ENCODE peak calls at places on chromosomes 3 and 15, in ten cellular contexts. One of them, this sample, is unnamed.

GRCh38 chr15:47432831-47433230 is 284.5 kb upstream of the SEMA6D start:
- DNase-seq in AG08396: no peak
- DNase-seq in GM12892: no peak
- DNase-seq in head of caudate nucleus: no peak
- DNase-seq in BJ: peak
- DNase-seq in renal cortical epithelial cell: no peak
- DNase-seq in KBM-7: no peak
- DNase-seq in CD8-positive, alpha-beta memory T cell: no peak
- DNase-seq in stimulated activated CD4-positive, alpha-beta T cell treated with anti-CD3 and anti-CD28 coated beads, Interleukin-1b, Interleukin-23, amount 100 ng/mL, for 1 hour: no peak
- DNase-seq in islet precursor cell: no peak
- DNase-seq in this sample: no peak

GRCh38 chr3:138456961-138457862 is 22.8 kb downstream of the ESYT3 start:
- DNase-seq in islet precursor cell: peak
- DNase-seq in CD8-positive, alpha-beta memory T cell: no peak
- DNase-seq in KBM-7: no peak
- DNase-seq in stimulated activated CD4-positive, alpha-beta T cell treated with anti-CD3 and anti-CD28 coated beads, Interleukin-1b, Interleukin-23, amount 100 ng/mL, for 1 hour: no peak
- DNase-seq in GM12892: no peak
- DNase-seq in AG08396: no peak
- DNase-seq in renal cortical epithelial cell: no peak
- DNase-seq in head of caudate nucleus: peak
- DNase-seq in BJ: no peak
- DNase-seq in this sample: no peak

GRCh38 chr3:61847784-61848462 is 286.6 kb downstream of the PTPRG start:
- DNase-seq in AG08396: no peak
- DNase-seq in GM12892: no peak
- DNase-seq in islet precursor cell: peak
- DNase-seq in stimulated activated CD4-positive, alpha-beta T cell treated with anti-CD3 and anti-CD28 coated beads, Interleukin-1b, Interleukin-23, amount 100 ng/mL, for 1 hour: no peak
- DNase-seq in head of caudate nucleus: no peak
- DNase-seq in CD8-positive, alpha-beta memory T cell: no peak
- DNase-seq in KBM-7: no peak
- DNase-seq in renal cortical epithelial cell: peak
- DNase-seq in BJ: no peak
- DNase-seq in this sample: no peak

GRCh38 chr15:39549912-39550311 is 31.0 kb upstream of the THBS1 start:
- DNase-seq in islet precursor cell: no peak
- DNase-seq in CD8-positive, alpha-beta memory T cell: no peak
- DNase-seq in renal cortical epithelial cell: no peak
- DNase-seq in KBM-7: no peak
- DNase-seq in head of caudate nucleus: no peak
- DNase-seq in GM12892: no peak
- DNase-seq in AG08396: no peak
- DNase-seq in BJ: no peak
- DNase-seq in stimulated activated CD4-positive, alpha-beta T cell treated with anti-CD3 and anti-CD28 coated beads, Interleukin-1b, Interleukin-23, amount 100 ng/mL, for 1 hour: no peak
- DNase-seq in this sample: no peak

GRCh38 chr3:128052831-128053419 is 688 bp downstream of the SEC61A1 start:
- DNase-seq in AG08396: no peak
- DNase-seq in KBM-7: peak
- DNase-seq in islet precursor cell: no peak
- DNase-seq in BJ: no peak
- DNase-seq in stimulated activated CD4-positive, alpha-beta T cell treated with anti-CD3 and anti-CD28 coated beads, Interleukin-1b, Interleukin-23, amount 100 ng/mL, for 1 hour: no peak
- DNase-seq in GM12892: no peak
- DNase-seq in renal cortical epithelial cell: no peak
- DNase-seq in head of caudate nucleus: no peak
- DNase-seq in CD8-positive, alpha-beta memory T cell: no peak
- DNase-seq in this sample: no peak

GRCh38 chr15:94970096-94970495 is 738.7 kb downstream of the MCTP2 start:
- DNase-seq in GM12892: no peak
- DNase-seq in head of caudate nucleus: no peak
- DNase-seq in AG08396: no peak
- DNase-seq in stimulated activated CD4-positive, alpha-beta T cell treated with anti-CD3 and anti-CD28 coated beads, Interleukin-1b, Interleukin-23, amount 100 ng/mL, for 1 hour: no peak
- DNase-seq in CD8-positive, alpha-beta memory T cell: no peak
- DNase-seq in KBM-7: no peak
- DNase-seq in islet precursor cell: no peak
- DNase-seq in BJ: no peak
- DNase-seq in renal cortical epithelial cell: no peak
- DNase-seq in this sample: no peak

GRCh38 chr3:160225181-160226025 is at the start of gene C3orf80:
- DNase-seq in head of caudate nucleus: peak
- DNase-seq in AG08396: peak
- DNase-seq in stimulated activated CD4-positive, alpha-beta T cell treated with anti-CD3 and anti-CD28 coated beads, Interleukin-1b, Interleukin-23, amount 100 ng/mL, for 1 hour: no peak
- DNase-seq in islet precursor cell: peak
- DNase-seq in CD8-positive, alpha-beta memory T cell: peak
- DNase-seq in GM12892: peak
- DNase-seq in renal cortical epithelial cell: no peak
- DNase-seq in KBM-7: peak
- DNase-seq in BJ: no peak
- DNase-seq in this sample: no peak

GRCh38 chr15:60795889-60796288 is 316.9 kb upstream of the ICE2 start:
- DNase-seq in GM12892: peak
- DNase-seq in islet precursor cell: peak
- DNase-seq in KBM-7: no peak
- DNase-seq in stimulated activated CD4-positive, alpha-beta T cell treated with anti-CD3 and anti-CD28 coated beads, Interleukin-1b, Interleukin-23, amount 100 ng/mL, for 1 hour: no peak
- DNase-seq in AG08396: no peak
- DNase-seq in head of caudate nucleus: no peak
- DNase-seq in CD8-positive, alpha-beta memory T cell: no peak
- DNase-seq in renal cortical epithelial cell: no peak
- DNase-seq in BJ: no peak
- DNase-seq in this sample: no peak

GRCh38 chr3:46293991-46294833 is 52.0 kb downstream of the CCR3 start:
- DNase-seq in head of caudate nucleus: no peak
- DNase-seq in KBM-7: no peak
- DNase-seq in GM12892: no peak
- DNase-seq in stimulated activated CD4-positive, alpha-beta T cell treated with anti-CD3 and anti-CD28 coated beads, Interleukin-1b, Interleukin-23, amount 100 ng/mL, for 1 hour: peak
- DNase-seq in islet precursor cell: no peak
- DNase-seq in renal cortical epithelial cell: no peak
- DNase-seq in AG08396: no peak
- DNase-seq in CD8-positive, alpha-beta memory T cell: no peak
- DNase-seq in BJ: no peak
- DNase-seq in this sample: no peak

GRCh38 chr3:107942244-107942643 is 148.6 kb downstream of the CD47 start:
- DNase-seq in head of caudate nucleus: no peak
- DNase-seq in KBM-7: no peak
- DNase-seq in renal cortical epithelial cell: no peak
- DNase-seq in BJ: no peak
- DNase-seq in stimulated activated CD4-positive, alpha-beta T cell treated with anti-CD3 and anti-CD28 coated beads, Interleukin-1b, Interleukin-23, amount 100 ng/mL, for 1 hour: no peak
- DNase-seq in islet precursor cell: peak
- DNase-seq in CD8-positive, alpha-beta memory T cell: no peak
- DNase-seq in GM12892: no peak
- DNase-seq in AG08396: no peak
- DNase-seq in this sample: no peak

GRCh38 chr3:34275811-34276210 is 477.4 kb downstream of the PDCD6IP start:
- DNase-seq in islet precursor cell: no peak
- DNase-seq in renal cortical epithelial cell: no peak
- DNase-seq in BJ: no peak
- DNase-seq in AG08396: no peak
- DNase-seq in GM12892: no peak
- DNase-seq in KBM-7: no peak
- DNase-seq in CD8-positive, alpha-beta memory T cell: no peak
- DNase-seq in head of caudate nucleus: no peak
- DNase-seq in stimulated activated CD4-positive, alpha-beta T cell treated with anti-CD3 and anti-CD28 coated beads, Interleukin-1b, Interleukin-23, amount 100 ng/mL, for 1 hour: no peak
- DNase-seq in this sample: no peak

GRCh38 chr15:83613716-83614115 is 40.2 kb upstream of the ADAMTSL3 start:
- DNase-seq in KBM-7: no peak
- DNase-seq in stimulated activated CD4-positive, alpha-beta T cell treated with anti-CD3 and anti-CD28 coated beads, Interleukin-1b, Interleukin-23, amount 100 ng/mL, for 1 hour: no peak
- DNase-seq in CD8-positive, alpha-beta memory T cell: no peak
- DNase-seq in renal cortical epithelial cell: peak
- DNase-seq in BJ: no peak
- DNase-seq in AG08396: no peak
- DNase-seq in head of caudate nucleus: no peak
- DNase-seq in islet precursor cell: no peak
- DNase-seq in GM12892: no peak
- DNase-seq in this sample: no peak

GRCh38 chr3:39839504-39839903 is 30.1 kb downstream of the MYRIP start:
- DNase-seq in BJ: no peak
- DNase-seq in islet precursor cell: no peak
- DNase-seq in head of caudate nucleus: no peak
- DNase-seq in stimulated activated CD4-positive, alpha-beta T cell treated with anti-CD3 and anti-CD28 coated beads, Interleukin-1b, Interleukin-23, amount 100 ng/mL, for 1 hour: no peak
- DNase-seq in renal cortical epithelial cell: no peak
- DNase-seq in GM12892: no peak
- DNase-seq in CD8-positive, alpha-beta memory T cell: no peak
- DNase-seq in KBM-7: no peak
- DNase-seq in AG08396: no peak
- DNase-seq in this sample: no peak

GRCh38 chr3:169348981-169349942 is 314.2 kb downstream of the MECOM start:
- DNase-seq in stimulated activated CD4-positive, alpha-beta T cell treated with anti-CD3 and anti-CD28 coated beads, Interleukin-1b, Interleukin-23, amount 100 ng/mL, for 1 hour: no peak
- DNase-seq in BJ: no peak
- DNase-seq in AG08396: peak
- DNase-seq in renal cortical epithelial cell: peak
- DNase-seq in GM12892: no peak
- DNase-seq in islet precursor cell: no peak
- DNase-seq in head of caudate nucleus: no peak
- DNase-seq in KBM-7: no peak
- DNase-seq in CD8-positive, alpha-beta memory T cell: no peak
- DNase-seq in this sample: no peak

GRCh38 chr3:17151598-17152373 is 267.0 kb downstream of the PLCL2 start:
- DNase-seq in head of caudate nucleus: peak
- DNase-seq in GM12892: peak
- DNase-seq in KBM-7: peak
- DNase-seq in CD8-positive, alpha-beta memory T cell: peak
- DNase-seq in BJ: no peak
- DNase-seq in islet precursor cell: no peak
- DNase-seq in AG08396: no peak
- DNase-seq in stimulated activated CD4-positive, alpha-beta T cell treated with anti-CD3 and anti-CD28 coated beads, Interleukin-1b, Interleukin-23, amount 100 ng/mL, for 1 hour: peak
- DNase-seq in renal cortical epithelial cell: peak
- DNase-seq in this sample: peak

GRCh38 chr3:29763115-29763514 is 482.2 kb downstream of the RBMS3 start:
- DNase-seq in stimulated activated CD4-positive, alpha-beta T cell treated with anti-CD3 and anti-CD28 coated beads, Interleukin-1b, Interleukin-23, amount 100 ng/mL, for 1 hour: no peak
- DNase-seq in CD8-positive, alpha-beta memory T cell: no peak
- DNase-seq in KBM-7: no peak
- DNase-seq in head of caudate nucleus: no peak
- DNase-seq in AG08396: no peak
- DNase-seq in BJ: no peak
- DNase-seq in GM12892: no peak
- DNase-seq in renal cortical epithelial cell: no peak
- DNase-seq in islet precursor cell: no peak
- DNase-seq in this sample: no peak

GRCh38 chr3:187490366-187490765 is 122.2 kb downstream of the RTP4 start:
- DNase-seq in AG08396: no peak
- DNase-seq in BJ: peak
- DNase-seq in islet precursor cell: no peak
- DNase-seq in head of caudate nucleus: no peak
- DNase-seq in GM12892: no peak
- DNase-seq in stimulated activated CD4-positive, alpha-beta T cell treated with anti-CD3 and anti-CD28 coated beads, Interleukin-1b, Interleukin-23, amount 100 ng/mL, for 1 hour: no peak
- DNase-seq in renal cortical epithelial cell: peak
- DNase-seq in KBM-7: no peak
- DNase-seq in CD8-positive, alpha-beta memory T cell: no peak
- DNase-seq in this sample: no peak

GRCh38 chr3:23820888-23821287 is 15.1 kb downstream of the UBE2E1 start:
- DNase-seq in head of caudate nucleus: no peak
- DNase-seq in GM12892: no peak
- DNase-seq in CD8-positive, alpha-beta memory T cell: no peak
- DNase-seq in renal cortical epithelial cell: no peak
- DNase-seq in islet precursor cell: no peak
- DNase-seq in KBM-7: no peak
- DNase-seq in stimulated activated CD4-positive, alpha-beta T cell treated with anti-CD3 and anti-CD28 coated beads, Interleukin-1b, Interleukin-23, amount 100 ng/mL, for 1 hour: no peak
- DNase-seq in BJ: no peak
- DNase-seq in AG08396: no peak
- DNase-seq in this sample: no peak

GRCh38 chr3:49025005-49025792 is 3.3 kb downstream of the NDUFAF3 start:
- DNase-seq in renal cortical epithelial cell: no peak
- DNase-seq in islet precursor cell: peak
- DNase-seq in BJ: no peak
- DNase-seq in AG08396: no peak
- DNase-seq in GM12892: no peak
- DNase-seq in head of caudate nucleus: no peak
- DNase-seq in stimulated activated CD4-positive, alpha-beta T cell treated with anti-CD3 and anti-CD28 coated beads, Interleukin-1b, Interleukin-23, amount 100 ng/mL, for 1 hour: no peak
- DNase-seq in CD8-positive, alpha-beta memory T cell: no peak
- DNase-seq in KBM-7: peak
- DNase-seq in this sample: no peak

GRCh38 chr15:25850154-25851111 is 12.7 kb downstream of the ATP10A start:
- DNase-seq in BJ: no peak
- DNase-seq in KBM-7: peak
- DNase-seq in AG08396: peak
- DNase-seq in GM12892: no peak
- DNase-seq in islet precursor cell: peak
- DNase-seq in head of caudate nucleus: no peak
- DNase-seq in CD8-positive, alpha-beta memory T cell: peak
- DNase-seq in stimulated activated CD4-positive, alpha-beta T cell treated with anti-CD3 and anti-CD28 coated beads, Interleukin-1b, Interleukin-23, amount 100 ng/mL, for 1 hour: no peak
- DNase-seq in renal cortical epithelial cell: peak
- DNase-seq in this sample: peak

GRCh38 chr3:51381333-51381705 is 3.8 kb upstream of the MANF start:
- DNase-seq in islet precursor cell: no peak
- DNase-seq in AG08396: no peak
- DNase-seq in BJ: no peak
- DNase-seq in KBM-7: no peak
- DNase-seq in renal cortical epithelial cell: no peak
- DNase-seq in head of caudate nucleus: no peak
- DNase-seq in stimulated activated CD4-positive, alpha-beta T cell treated with anti-CD3 and anti-CD28 coated beads, Interleukin-1b, Interleukin-23, amount 100 ng/mL, for 1 hour: no peak
- DNase-seq in GM12892: no peak
- DNase-seq in CD8-positive, alpha-beta memory T cell: no peak
- DNase-seq in this sample: no peak

GRCh38 chr3:182450942-182451607 is 342.2 kb upstream of the ATP11B start:
- DNase-seq in BJ: no peak
- DNase-seq in GM12892: no peak
- DNase-seq in islet precursor cell: no peak
- DNase-seq in KBM-7: no peak
- DNase-seq in stimulated activated CD4-positive, alpha-beta T cell treated with anti-CD3 and anti-CD28 coated beads, Interleukin-1b, Interleukin-23, amount 100 ng/mL, for 1 hour: no peak
- DNase-seq in AG08396: no peak
- DNase-seq in renal cortical epithelial cell: no peak
- DNase-seq in CD8-positive, alpha-beta memory T cell: no peak
- DNase-seq in head of caudate nucleus: no peak
- DNase-seq in this sample: no peak

GRCh38 chr3:187066228-187066995 is 72.9 kb downstream of the RPL39L start:
- DNase-seq in GM12892: no peak
- DNase-seq in head of caudate nucleus: no peak
- DNase-seq in AG08396: peak
- DNase-seq in BJ: no peak
- DNase-seq in CD8-positive, alpha-beta memory T cell: peak
- DNase-seq in renal cortical epithelial cell: peak
- DNase-seq in KBM-7: peak
- DNase-seq in islet precursor cell: peak
- DNase-seq in stimulated activated CD4-positive, alpha-beta T cell treated with anti-CD3 and anti-CD28 coated beads, Interleukin-1b, Interleukin-23, amount 100 ng/mL, for 1 hour: peak
- DNase-seq in this sample: peak

GRCh38 chr3:21705769-21706168 is 45.2 kb downstream of the ZNF385D start:
- DNase-seq in islet precursor cell: no peak
- DNase-seq in head of caudate nucleus: peak
- DNase-seq in BJ: peak
- DNase-seq in CD8-positive, alpha-beta memory T cell: no peak
- DNase-seq in stimulated activated CD4-positive, alpha-beta T cell treated with anti-CD3 and anti-CD28 coated beads, Interleukin-1b, Interleukin-23, amount 100 ng/mL, for 1 hour: no peak
- DNase-seq in AG08396: peak
- DNase-seq in GM12892: no peak
- DNase-seq in renal cortical epithelial cell: peak
- DNase-seq in KBM-7: no peak
- DNase-seq in this sample: no peak

GRCh38 chr3:34070831-34071230 is 272.4 kb downstream of the PDCD6IP start:
- DNase-seq in BJ: no peak
- DNase-seq in renal cortical epithelial cell: no peak
- DNase-seq in KBM-7: no peak
- DNase-seq in AG08396: no peak
- DNase-seq in CD8-positive, alpha-beta memory T cell: no peak
- DNase-seq in head of caudate nucleus: no peak
- DNase-seq in stimulated activated CD4-positive, alpha-beta T cell treated with anti-CD3 and anti-CD28 coated beads, Interleukin-1b, Interleukin-23, amount 100 ng/mL, for 1 hour: no peak
- DNase-seq in GM12892: no peak
- DNase-seq in islet precursor cell: no peak
- DNase-seq in this sample: no peak

GRCh38 chr3:32469151-32469874 is 33.3 kb downstream of the CMTM6 start:
- DNase-seq in CD8-positive, alpha-beta memory T cell: no peak
- DNase-seq in islet precursor cell: no peak
- DNase-seq in GM12892: no peak
- DNase-seq in BJ: no peak
- DNase-seq in KBM-7: no peak
- DNase-seq in head of caudate nucleus: no peak
- DNase-seq in stimulated activated CD4-positive, alpha-beta T cell treated with anti-CD3 and anti-CD28 coated beads, Interleukin-1b, Interleukin-23, amount 100 ng/mL, for 1 hour: no peak
- DNase-seq in renal cortical epithelial cell: no peak
- DNase-seq in AG08396: peak
- DNase-seq in this sample: no peak

GRCh38 chr15:79370716-79371115 is 59.8 kb downstream of the TMED3 start:
- DNase-seq in GM12892: no peak
- DNase-seq in renal cortical epithelial cell: no peak
- DNase-seq in islet precursor cell: no peak
- DNase-seq in BJ: peak
- DNase-seq in AG08396: peak
- DNase-seq in KBM-7: peak
- DNase-seq in stimulated activated CD4-positive, alpha-beta T cell treated with anti-CD3 and anti-CD28 coated beads, Interleukin-1b, Interleukin-23, amount 100 ng/mL, for 1 hour: no peak
- DNase-seq in CD8-positive, alpha-beta memory T cell: no peak
- DNase-seq in head of caudate nucleus: no peak
- DNase-seq in this sample: no peak

GRCh38 chr15:40238481-40238926 is 359 bp upstream of the PAK6 start:
- DNase-seq in head of caudate nucleus: no peak
- DNase-seq in renal cortical epithelial cell: peak
- DNase-seq in AG08396: no peak
- DNase-seq in CD8-positive, alpha-beta memory T cell: no peak
- DNase-seq in islet precursor cell: peak
- DNase-seq in BJ: no peak
- DNase-seq in KBM-7: no peak
- DNase-seq in GM12892: no peak
- DNase-seq in stimulated activated CD4-positive, alpha-beta T cell treated with anti-CD3 and anti-CD28 coated beads, Interleukin-1b, Interleukin-23, amount 100 ng/mL, for 1 hour: no peak
- DNase-seq in this sample: no peak

This sample was measured in T-helper 22 cell.